ENCODE peak calls at places on chromosome 2, in eight cellular contexts. F is AG04450; E is left ventricle myocardium inferior; S is CD8-positive, alpha-beta T cell; H is neural progenitor cell; D is CD4-positive, alpha-beta memory T cell; W is right atrium auricular region; J is hepatocyte. V is an unnamed sample. For H3K27me3 and H3K9me3, the result is how much of the 10 kb centered on the place peaks cover.

GRCh38 chr2:145769053-145769716 is 1249.3 kb upstream of the ZEB2 start:
- DNase-seq in F (no peak), E (no peak), S (no peak), H (no peak), D (no peak), W (no peak), J (no peak), V (no peak)

GRCh38 chr2:216572582-216573578 is 60.3 kb upstream of the IGFBP2 start:
- DNase-seq in F (no peak), E (peak), S (no peak), H (no peak), D (no peak), W (peak), J (no peak), V (peak)

GRCh38 chr2:60945341-60945740 is 64.0 kb downstream of the REL start:
- DNase-seq in F (no peak), E (no peak), S (no peak), H (peak), D (no peak), W (no peak), J (no peak), V (no peak)

GRCh38 chr2:95685513-95685912 is 93.7 kb downstream of the TRIM43 start:
- DNase-seq in F (no peak), E (no peak), S (no peak), H (no peak), D (no peak), W (no peak), J (no peak), V (no peak)

GRCh38 chr2:239498981-239499633 is 98.3 kb upstream of the HDAC4 start:
- DNase-seq in F (no peak), E (peak), S (no peak), H (no peak), D (no peak), W (peak), J (peak), V (peak)

GRCh38 chr2:2769481-2770431 is 438.7 kb upstream of the MYT1L start:
- DNase-seq in F (no peak), E (peak), S (no peak), H (no peak), D (no peak), W (peak), J (no peak), V (no peak)

GRCh38 chr2:219578811-219579210 is 6.7 kb downstream of the INHA start:
- DNase-seq in F (no peak), E (no peak), S (no peak), H (no peak), D (no peak), W (no peak), J (no peak), V (no peak)

GRCh38 chr2:5725794-5726463 is 33.7 kb downstream of the SOX11 start:
- DNase-seq in F (no peak), E (no peak), S (no peak), H (peak), D (no peak), W (no peak), J (no peak), V (no peak)

GRCh38 chr2:109457366-109457765 is 156.4 kb downstream of the SEPTIN10 start:
- DNase-seq in F (no peak), E (no peak), S (no peak), H (no peak), D (no peak), W (no peak), J (no peak), V (peak)

GRCh38 chr2:65204461-65205230 is 23.0 kb upstream of the ACTR2 start:
- DNase-seq in F (no peak), E (no peak), S (no peak), H (no peak), D (no peak), W (no peak), J (no peak), V (no peak)

GRCh38 chr2:124050833-124051497 is 25.9 kb downstream of the CNTNAP5 start:
- DNase-seq in F (no peak), E (no peak), S (no peak), H (no peak), D (no peak), W (no peak), J (no peak), V (no peak)

GRCh38 chr2:220127857-220128256 is 500.4 kb downstream of the SLC4A3 start:
- DNase-seq in F (no peak), E (no peak), S (no peak), H (no peak), D (no peak), W (no peak), J (no peak), V (no peak)

GRCh38 chr2:130819915-130820861 is 16.5 kb upstream of the ARHGEF4 start:
- DNase-seq in F (no peak), E (peak), S (no peak), H (peak), D (no peak), W (no peak), J (no peak), V (peak)

GRCh38 chr2:47172156-47172921 is 17.2 kb upstream of the STPG4 start:
- DNase-seq in F (no peak), E (no peak), S (no peak), H (no peak), D (no peak), W (no peak), J (peak), V (no peak)

GRCh38 chr2:101995019-101995418 is 3.3 kb downstream of the IL1R2 start:
- DNase-seq in F (no peak), E (no peak), S (no peak), H (no peak), D (no peak), W (no peak), J (no peak), V (no peak)

GRCh38 chr2:184920451-184920965 is 322.2 kb downstream of the ZNF804A start:
- DNase-seq in F (no peak), E (no peak), S (no peak), H (no peak), D (no peak), W (no peak), J (peak), V (no peak)

GRCh38 chr2:151852260-151853069 is 24.2 kb upstream of the ARL5A start:
- DNase-seq in F (no peak), E (no peak), S (no peak), H (no peak), D (no peak), W (no peak), J (no peak), V (no peak)

GRCh38 chr2:200321780-200322534 is 15.5 kb downstream of the SPATS2L start:
- DNase-seq in F (no peak), E (no peak), S (no peak), H (no peak), D (no peak), W (no peak), J (no peak), V (no peak)

GRCh38 chr2:44746856-44747612 is 194.5 kb upstream of the SIX3 start:
- DNase-seq in F (no peak), E (no peak), S (no peak), H (peak), D (no peak), W (no peak), J (no peak), V (no peak)

GRCh38 chr2:235996419-235996818 is 171.8 kb downstream of the GBX2 start:
- DNase-seq in F (no peak), E (no peak), S (no peak), H (no peak), D (no peak), W (no peak), J (no peak), V (no peak)

GRCh38 chr2:215698566-215698965 is 262.7 kb upstream of the FN1 start:
- DNase-seq in F (peak), E (no peak), S (no peak), H (no peak), D (no peak), W (no peak), J (no peak), V (no peak)

GRCh38 chr2:230908595-230909191 is 16.3 kb downstream of the GPR55 start:
- DNase-seq in F (peak), E (no peak), S (no peak), H (no peak), D (no peak), W (no peak), J (no peak), V (peak)

GRCh38 chr2:28778392-28778791 is 26.8 kb downstream of the PPP1CB start:
- DNase-seq in F (no peak), E (no peak), S (no peak), H (no peak), D (no peak), W (no peak), J (no peak), V (no peak)

GRCh38 chr2:12127639-12128038 is 381.2 kb downstream of the LPIN1 start:
- DNase-seq in F (no peak), E (no peak), S (no peak), H (no peak), D (peak), W (no peak), J (no peak), V (no peak)

GRCh38 chr2:71347517-71347916 is 15.9 kb downstream of the ZNF638 start:
- DNase-seq in F (no peak), E (no peak), S (no peak), H (peak), D (peak), W (no peak), J (peak), V (no peak)

GRCh38 chr2:236968101-236968886 is 117.4 kb upstream of the COPS8 start:
- DNase-seq in F (no peak), E (no peak), S (no peak), H (no peak), D (peak), W (no peak), J (peak), V (no peak)

GRCh38 chr2:235553696-235554100 is 59.9 kb downstream of the AGAP1 start:
- DNase-seq in F (no peak), E (no peak), S (no peak), H (no peak), D (no peak), W (no peak), J (no peak), V (no peak)

GRCh38 chr2:47031909-47032668 is 116.5 kb upstream of the MCFD2 start:
- DNase-seq in F (no peak), E (no peak), S (no peak), H (no peak), D (no peak), W (no peak), J (peak), V (no peak)

GRCh38 chr2:85754313-85755095 is 713 bp downstream of the ATOH8 start:
- DNase-seq in F (no peak), E (peak), S (no peak), H (peak), D (peak), W (no peak), J (peak), V (peak)

GRCh38 chr2:85755122-85756027 is 1.6 kb downstream of the ATOH8 start:
- DNase-seq in F (no peak), E (peak), S (no peak), H (peak), D (peak), W (no peak), J (no peak), V (no peak)

GRCh38 chr2:85756822-85757435 is 3.1 kb downstream of the ATOH8 start:
- DNase-seq in F (no peak), E (no peak), S (no peak), H (no peak), D (no peak), W (no peak), J (no peak), V (no peak)

GRCh38 chr2:85757860-85758259 is 4.1 kb downstream of the ATOH8 start:
- DNase-seq in F (no peak), E (no peak), S (no peak), H (no peak), D (no peak), W (no peak), J (no peak), V (no peak)

GRCh38 chr2:85756195-85756594 is 2.4 kb downstream of the ATOH8 start:
- DNase-seq in F (no peak), E (peak), S (no peak), H (no peak), D (no peak), W (no peak), J (no peak), V (no peak)
- H3K27me3 ChIP-seq in F (under half), E (under half), S (under half), H (half or more), D (under half), W (under half), J (under half), V (under half)

GRCh38 chr2:89797320-89798038 is 1106.0 kb downstream of the RPIA start:
- DNase-seq in F (no peak), E (no peak), S (no peak), H (no peak), D (no peak), W (no peak), J (no peak), V (no peak)
- H3K9me3 ChIP-seq in F (under half), E (half or more), S (under half), H (half or more), D (under half), W (half or more), J (under half), V (under half)

GRCh38 chr2:222296311-222296736 is 2.5 kb downstream of the PAX3 start:
- DNase-seq in F (no peak), E (no peak), S (no peak), H (no peak), D (no peak), W (no peak), J (no peak), V (no peak)
- H3K27me3 ChIP-seq in F (half or more), E (half or more), S (under half), H (half or more), D (half or more), W (half or more), J (half or more), V (under half)

DNA sequence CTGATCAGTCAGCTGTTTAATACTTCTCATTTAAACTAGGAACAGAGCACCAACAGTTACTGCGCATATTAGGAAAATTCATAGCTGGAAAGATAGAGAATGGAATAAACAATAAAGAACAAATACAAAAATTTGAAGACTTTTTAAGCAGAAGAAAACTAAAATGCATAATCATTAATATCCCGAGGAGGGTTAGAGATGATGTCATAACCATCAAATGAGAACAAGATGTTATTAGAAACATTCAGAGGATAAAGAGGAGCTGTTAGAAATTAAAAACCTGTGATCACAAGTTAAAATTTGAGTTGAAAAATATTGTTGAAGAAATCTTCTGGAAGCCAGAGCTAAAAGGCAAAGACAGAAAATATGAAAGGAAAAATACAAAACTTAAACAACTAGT is 54.0 kb upstream of the ALKAL2 start:
- DNase-seq in F (no peak), E (no peak), S (no peak), H (no peak), D (no peak), W (no peak), J (no peak), V (no peak)
- H3K9me3 ChIP-seq in F (under half), E (under half), S (under half), H (under half), D (under half), W (under half), J (under half), V (under half)

GRCh38 chr2:16051841-16052564 is 111.7 kb downstream of the MYCN start:
- DNase-seq in F (no peak), E (no peak), S (no peak), H (no peak), D (no peak), W (no peak), J (no peak), V (no peak)
- H3K27me3 ChIP-seq in F (under half), E (under half), S (under half), H (under half), D (under half), W (under half), J (under half), V (under half)

GRCh38 chr2:213644926-213645325 is 360.7 kb downstream of the SPAG16 start:
- DNase-seq in F (no peak), E (no peak), S (no peak), H (no peak), D (no peak), W (no peak), J (no peak), V (no peak)

DNA sequence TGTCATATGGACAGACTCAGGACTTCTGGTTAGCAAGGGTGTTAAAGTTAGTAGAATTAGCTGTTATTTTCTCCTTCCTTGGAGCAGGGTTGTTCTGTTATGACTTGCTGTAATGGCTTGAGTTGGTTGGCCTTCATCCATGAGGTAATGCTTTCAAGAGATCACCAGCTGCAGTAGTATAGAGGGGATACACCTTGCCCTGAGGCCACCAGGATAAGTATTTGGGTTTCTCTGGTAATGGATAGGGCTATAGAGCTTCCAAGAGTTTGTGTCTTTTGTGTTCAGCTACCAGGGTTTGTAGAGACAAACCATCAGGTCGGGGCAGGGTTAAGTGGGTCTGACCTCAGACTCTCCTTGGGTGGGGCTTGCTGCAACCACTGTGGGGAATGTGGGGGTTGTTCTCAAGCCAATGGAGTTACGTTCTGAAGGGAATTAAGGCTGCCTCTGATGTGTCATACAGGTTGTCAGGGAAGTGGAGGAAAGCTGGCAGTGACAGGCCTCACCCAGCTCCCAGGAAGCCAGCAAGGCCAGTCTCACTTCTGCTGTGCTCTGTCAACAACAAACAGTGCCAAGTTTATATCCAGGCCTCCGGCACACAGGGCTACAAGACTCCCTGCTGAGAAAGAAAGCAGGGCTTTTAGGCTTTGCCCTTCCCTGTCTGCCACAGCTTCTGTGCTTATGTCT is 356.6 kb downstream of the SPAG16 start:
- DNase-seq in F (no peak), E (no peak), S (no peak), H (no peak), D (no peak), W (no peak), J (no peak), V (no peak)
- H3K9me3 ChIP-seq in F (under half), E (under half), S (under half), H (under half), D (under half), W (under half), J (under half), V (under half)

GRCh38 chr2:121213386-121213785 is 71.6 kb downstream of the TFCP2L1 start:
- DNase-seq in F (no peak), E (no peak), S (no peak), H (no peak), D (no peak), W (no peak), J (no peak), V (no peak)
- H3K27me3 ChIP-seq in F (under half), E (under half), S (under half), H (under half), D (under half), W (under half), J (under half), V (under half)

V was measured in aorta.